ENCODE peak calls at places on chromosomes 3 and 15, in nine cellular contexts. F is endothelial cell, Z is M059J, Y is GM06990, L is PC-9, V is NCI-H2029, N is cerebellar cortex, H is GM23338, K is fibroblast of lung. I is an unnamed sample.
A peak's percentile ranks its signal among the peaks of the same experiment; 100 is the strongest.

GRCh38 chr3:60104045-60104444 is 1054.2 kb upstream of the CFAP20DC start:
- DNase-seq in F (no peak), Z (no peak), Y (no peak), L (no peak), V (no peak), N (no peak), H (no peak), K (no peak), I (no peak)

GRCh38 chr15:68609618-68610017 is 30.8 kb downstream of the CORO2B start:
- DNase-seq in F (no peak), Z (no peak), Y (no peak), L (no peak), V (no peak), N (no peak), H (no peak), K (peak; percentile 64), I (no peak)

GRCh38 chr3:155416500-155417118 is 123.1 kb upstream of the STRIT1 start:
- DNase-seq in F (no peak), Z (peak; percentile 56), Y (no peak), L (peak; percentile 96), V (no peak), N (no peak), H (no peak), K (peak; percentile 12), I (no peak)

GRCh38 chr3:43371494-43371893 is 85.2 kb downstream of the SNRK start:
- DNase-seq in F (no peak), Z (no peak), Y (no peak), L (no peak), V (no peak), N (no peak), H (no peak), K (no peak), I (no peak)

GRCh38 chr3:157526036-157526435 is 22.8 kb upstream of the VEPH1 start:
- DNase-seq in F (no peak), Z (no peak), Y (no peak), L (no peak), V (no peak), N (no peak), H (no peak), K (peak; percentile 69), I (no peak)

GRCh38 chr3:127951276-127951675 is 36.2 kb downstream of the KBTBD12 start:
- DNase-seq in F (no peak), Z (peak; percentile 66), Y (no peak), L (no peak), V (no peak), N (no peak), H (no peak), K (peak; percentile 70), I (no peak)

GRCh38 chr3:69505770-69506407 is 120.0 kb upstream of the FRMD4B start:
- DNase-seq in F (no peak), Z (no peak), Y (no peak), L (no peak), V (no peak), N (no peak), H (no peak), K (peak; percentile 58), I (no peak)

GRCh38 chr3:61117045-61117898 is 134.0 kb downstream of the FHIT start:
- DNase-seq in F (no peak), Z (no peak), Y (no peak), L (no peak), V (peak; percentile 31), N (no peak), H (no peak), K (no peak), I (no peak)

GRCh38 chr15:96353931-96354730 is 23.6 kb downstream of the NR2F2 start:
- DNase-seq in F (peak; percentile 72), Z (no peak), Y (no peak), L (no peak), V (no peak), N (no peak), H (peak; percentile 80), K (peak; percentile 73), I (no peak)

GRCh38 chr3:190534986-190535385 is 21.1 kb downstream of the IL1RAP start:
- DNase-seq in F (no peak), Z (peak; percentile 27), Y (no peak), L (no peak), V (no peak), N (no peak), H (no peak), K (no peak), I (no peak)

GRCh38 chr15:95644476-95644875 is 686.0 kb upstream of the NR2F2 start:
- DNase-seq in F (no peak), Z (no peak), Y (no peak), L (no peak), V (no peak), N (no peak), H (no peak), K (peak; percentile 48), I (no peak)

GRCh38 chr3:29639621-29640290 is 358.9 kb downstream of the RBMS3 start:
- DNase-seq in F (no peak), Z (no peak), Y (no peak), L (no peak), V (no peak), N (no peak), H (no peak), K (no peak), I (no peak)

GRCh38 chr3:149744151-149744550 is 8.1 kb downstream of the COMMD2 start:
- DNase-seq in F (no peak), Z (no peak), Y (no peak), L (no peak), V (no peak), N (no peak), H (no peak), K (no peak), I (no peak)

GRCh38 chr3:128052831-128053419 is 688 bp downstream of the SEC61A1 start:
- DNase-seq in F (no peak), Z (peak; percentile 36), Y (no peak), L (no peak), V (no peak), N (peak; percentile 16), H (no peak), K (peak; percentile 28), I (no peak)

GRCh38 chr3:111763101-111763500 is 96.0 kb upstream of the PHLDB2 start:
- DNase-seq in F (no peak), Z (peak; percentile 78), Y (no peak), L (no peak), V (no peak), N (no peak), H (no peak), K (no peak), I (no peak)

GRCh38 chr15:35252351-35252865 is 167.3 kb upstream of the NANOGP8 start:
- DNase-seq in F (no peak), Z (peak; percentile 41), Y (no peak), L (no peak), V (no peak), N (peak; percentile 89), H (no peak), K (no peak), I (no peak)

GRCh38 chr3:53040361-53040820 is 5.5 kb downstream of the SFMBT1 start:
- DNase-seq in F (no peak), Z (peak; percentile 67), Y (no peak), L (peak; percentile 76), V (no peak), N (no peak), H (no peak), K (no peak), I (no peak)

GRCh38 chr3:190345878-190346277 is 23.6 kb upstream of the CLDN1 start:
- DNase-seq in F (no peak), Z (peak; percentile 53), Y (no peak), L (no peak), V (no peak), N (no peak), H (no peak), K (no peak), I (no peak)

GRCh38 chr15:35329521-35329921 is 216.4 kb downstream of the DPH6 start:
- DNase-seq in F (no peak), Z (peak; percentile 51), Y (no peak), L (no peak), V (no peak), N (peak; percentile 83), H (no peak), K (peak; percentile 22), I (no peak)

GRCh38 chr15:100525894-100526512 is 2.7 kb downstream of the CERS3 start:
- DNase-seq in F (no peak), Z (no peak), Y (no peak), L (no peak), V (peak; percentile 13), N (peak; percentile 85), H (no peak), K (no peak), I (no peak)

I was measured in lower lobe of right lung.